ENCODE peak calls at places on chromosomes 5 and 9, in five cellular contexts. Y is HepG2, M is HEK293T, E is GM12878, U is H1. Z is an unnamed sample.
A peak's percentile ranks its signal among the peaks of the same experiment; 100 is the strongest.

GRCh38 chr9:1115370-1115769 is 65.2 kb downstream of the DMRT2 start:
- DNase-seq in Y (no peak), M (no peak), E (no peak), U (no peak), Z (no peak)

GRCh38 chr9:129139993-129140396 is 28.8 kb downstream of the PTPA start:
- DNase-seq in Y (peak; percentile 94), M (peak; percentile 85), E (peak; percentile 93), U (peak; percentile 93), Z (peak; percentile 98)

GRCh38 chr9:97904725-97905124 is 17.6 kb downstream of the TRMO start:
- DNase-seq in Y (no peak), M (no peak), E (no peak), U (no peak), Z (no peak)

GRCh38 chr5:54254482-54255198 is 55.7 kb downstream of the ARL15 start:
- DNase-seq in Y (peak; percentile 6), M (no peak), E (no peak), U (no peak), Z (no peak)

GRCh38 chr9:98361645-98362044 is 106.2 kb upstream of the TBC1D2 start:
- DNase-seq in Y (no peak), M (peak; percentile 3), E (no peak), U (no peak), Z (no peak)

GRCh38 chr5:69257577-69257976 is 22.9 kb downstream of the CDK7 start:
- DNase-seq in Y (no peak), M (no peak), E (no peak), U (no peak), Z (no peak)

GRCh38 chr9:129933215-129933614 is 98.0 kb downstream of the USP20 start:
- DNase-seq in Y (no peak), M (no peak), E (no peak), U (no peak), Z (no peak)

GRCh38 chr9:14314424-14314928 is 535 bp upstream of the NFIB start:
- DNase-seq in Y (peak; percentile 57), M (peak; percentile 33), E (no peak), U (no peak), Z (peak; percentile 68)

GRCh38 chr5:27377626-27378025 is 339.2 kb upstream of the CDH9 start:
- DNase-seq in Y (no peak), M (no peak), E (no peak), U (no peak), Z (no peak)

GRCh38 chr5:120017523-120017922 is 388.2 kb downstream of the FAM170A start:
- DNase-seq in Y (no peak), M (no peak), E (no peak), U (no peak), Z (no peak)

GRCh38 chr9:81893929-81894328 is 34.3 kb upstream of the SPATA31D4 start:
- DNase-seq in Y (no peak), M (no peak), E (no peak), U (no peak), Z (no peak)

GRCh38 chr9:109010676-109011655 is 2.3 kb downstream of the CTNNAL1 start:
- DNase-seq in Y (peak; percentile 60), M (no peak), E (no peak), U (no peak), Z (no peak)

GRCh38 chr9:116337015-116337414 is 183.4 kb downstream of the PAPPA start:
- DNase-seq in Y (no peak), M (no peak), E (no peak), U (peak; percentile 13), Z (no peak)

GRCh38 chr9:124122813-124123462 is 111.4 kb downstream of the LHX2 start:
- DNase-seq in Y (no peak), M (no peak), E (no peak), U (no peak), Z (no peak)

GRCh38 chr5:163917741-163918140 is 412.3 kb downstream of the MAT2B start:
- DNase-seq in Y (no peak), M (no peak), E (no peak), U (no peak), Z (no peak)

GRCh38 chr5:133316346-133317343 is 264.8 kb downstream of the HSPA4 start:
- DNase-seq in Y (peak; percentile 27), M (peak; percentile 50), E (no peak), U (peak; percentile 29), Z (no peak)

GRCh38 chr5:110054240-110054639 is 364.5 kb downstream of the MAN2A1 start:
- DNase-seq in Y (peak; percentile 9), M (peak; percentile 28), E (peak; percentile 12), U (no peak), Z (no peak)

GRCh38 chr9:17936365-17936764 is 357.5 kb downstream of the SH3GL2 start:
- DNase-seq in Y (no peak), M (no peak), E (no peak), U (no peak), Z (no peak)

GRCh38 chr9:27750571-27750970 is 177.3 kb upstream of the C9orf72 start:
- DNase-seq in Y (no peak), M (no peak), E (no peak), U (no peak), Z (no peak)

GRCh38 chr5:124263172-124263571 is 483.3 kb downstream of the ZNF608 start:
- DNase-seq in Y (no peak), M (no peak), E (no peak), U (no peak), Z (no peak)

GRCh38 chr9:37566716-37567115 is 9.5 kb downstream of the FBXO10 start:
- DNase-seq in Y (no peak), M (no peak), E (no peak), U (no peak), Z (no peak)

GRCh38 chr5:7242118-7242517 is 153.8 kb upstream of the ADCY2 start:
- DNase-seq in Y (no peak), M (no peak), E (no peak), U (no peak), Z (no peak)

GRCh38 chr5:140000332-140000731 is 42.8 kb downstream of the NRG2 start:
- DNase-seq in Y (no peak), M (no peak), E (no peak), U (no peak), Z (no peak)

DNA sequence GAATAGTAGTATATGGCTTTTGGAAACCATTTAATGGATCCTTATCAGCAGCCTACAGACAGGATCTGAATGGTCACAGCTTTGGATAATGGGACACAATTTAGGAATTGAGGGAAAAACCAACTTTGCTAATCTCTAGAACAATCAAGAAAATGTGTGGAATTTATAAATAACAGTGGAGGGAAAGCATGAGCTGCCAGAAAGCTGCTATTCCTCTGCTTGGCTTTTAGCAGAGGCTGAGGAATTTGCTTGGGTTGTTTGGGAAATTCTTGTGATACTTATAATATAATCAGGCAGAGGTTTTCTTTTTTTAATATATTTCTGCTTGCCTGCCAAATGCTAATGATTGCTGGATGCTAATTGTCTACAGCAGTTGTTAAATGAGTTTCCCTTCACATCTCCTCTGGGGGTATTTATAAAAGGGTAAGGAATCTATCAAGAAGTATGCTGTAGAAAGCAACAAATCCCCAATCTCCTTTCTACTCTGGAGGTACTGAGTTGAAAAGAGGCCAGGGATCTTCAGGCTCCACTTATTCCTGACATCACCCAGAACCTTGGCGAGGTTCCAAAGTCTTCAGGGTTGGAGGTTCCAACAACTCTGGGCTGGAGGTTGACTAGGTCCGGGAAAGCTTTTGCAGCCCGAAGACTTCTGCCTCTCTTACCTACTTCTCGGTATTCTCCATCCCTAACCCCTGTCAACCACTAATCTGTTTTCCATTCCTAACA is 60.3 kb upstream of the TMED7 start:
- DNase-seq in Y (no peak), M (peak; percentile 9), E (no peak), U (no peak), Z (no peak)
- TF ChIP-seq SUZ12 in Y (no peak), M (no peak), E (no peak), U (no peak), Z (no peak)

DNA sequence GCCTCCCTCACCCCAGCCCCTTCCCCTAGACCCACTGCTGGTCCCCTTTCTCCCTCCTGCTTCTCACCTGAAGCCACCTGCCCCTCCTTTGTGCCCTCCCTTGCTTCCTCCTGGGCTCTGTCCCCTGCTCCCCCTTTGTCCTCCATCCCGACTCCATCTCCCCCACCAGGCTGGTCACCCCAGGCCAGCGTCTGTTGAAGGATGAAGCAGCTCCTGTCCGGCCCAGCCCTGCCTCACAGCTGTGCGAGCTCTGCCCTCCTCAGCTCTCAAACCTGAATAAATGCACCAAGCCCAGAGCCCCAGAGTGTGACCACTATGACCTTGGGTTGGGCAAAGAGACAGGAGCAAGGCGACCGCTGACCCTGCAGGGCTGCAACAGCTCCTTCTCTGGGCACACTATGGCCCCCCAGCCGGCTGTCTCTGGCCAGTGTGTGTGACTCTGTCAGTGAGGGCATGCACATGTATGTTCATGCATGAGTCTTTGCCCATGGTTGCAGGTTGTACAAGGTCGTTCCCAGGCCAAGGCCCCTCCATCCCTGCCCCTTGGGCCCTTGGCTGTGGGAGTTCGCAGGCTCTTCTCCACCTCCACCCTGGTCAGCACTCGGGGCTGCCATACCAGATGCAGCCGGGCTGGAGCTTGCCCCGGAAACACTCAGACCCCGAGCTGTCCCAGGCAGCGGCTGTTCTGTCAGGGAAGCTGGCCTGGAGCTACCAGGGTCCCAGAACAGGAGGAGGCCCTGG is 3.3 kb downstream of the LCN12 start:
- DNase-seq in Y (no peak), M (no peak), E (no peak), U (no peak), Z (no peak)
- TF ChIP-seq SUZ12 in Y (no peak), M (no peak), E (no peak), U (no peak), Z (no peak)

GRCh38 chr9:87567566-87567965 is 69.9 kb downstream of the DAPK1 start:
- DNase-seq in Y (no peak), M (no peak), E (no peak), U (no peak), Z (no peak)
- TF ChIP-seq SUZ12 in Y (no peak), M (no peak), E (no peak), U (no peak), Z (no peak)

GRCh38 chr9:89177401-89178161 is 1.0 kb downstream of the SHC3 start:
- DNase-seq in Y (no peak), M (no peak), E (no peak), U (no peak), Z (no peak)
- TF ChIP-seq SUZ12 in Y (no peak), M (no peak), E (peak; percentile 62), U (peak; percentile 46), Z (peak; percentile 41)

GRCh38 chr5:137264573-137264972 is 234.6 kb downstream of the SPOCK1 start:
- DNase-seq in Y (no peak), M (no peak), E (no peak), U (no peak), Z (no peak)

GRCh38 chr5:137262818-137263217 is 236.3 kb downstream of the SPOCK1 start:
- DNase-seq in Y (no peak), M (no peak), E (no peak), U (no peak), Z (no peak)

GRCh38 chr5:137264041-137264440 is 235.1 kb downstream of the SPOCK1 start:
- DNase-seq in Y (no peak), M (no peak), E (no peak), U (no peak), Z (no peak)

GRCh38 chr5:137263319-137263718 is 235.8 kb downstream of the SPOCK1 start:
- DNase-seq in Y (no peak), M (no peak), E (no peak), U (no peak), Z (no peak)

GRCh38 chr5:137265457-137265856 is 233.7 kb downstream of the SPOCK1 start:
- DNase-seq in Y (no peak), M (no peak), E (no peak), U (no peak), Z (no peak)
- TF ChIP-seq SUZ12 in Y (no peak), M (no peak), E (no peak), U (no peak), Z (no peak)

DNA sequence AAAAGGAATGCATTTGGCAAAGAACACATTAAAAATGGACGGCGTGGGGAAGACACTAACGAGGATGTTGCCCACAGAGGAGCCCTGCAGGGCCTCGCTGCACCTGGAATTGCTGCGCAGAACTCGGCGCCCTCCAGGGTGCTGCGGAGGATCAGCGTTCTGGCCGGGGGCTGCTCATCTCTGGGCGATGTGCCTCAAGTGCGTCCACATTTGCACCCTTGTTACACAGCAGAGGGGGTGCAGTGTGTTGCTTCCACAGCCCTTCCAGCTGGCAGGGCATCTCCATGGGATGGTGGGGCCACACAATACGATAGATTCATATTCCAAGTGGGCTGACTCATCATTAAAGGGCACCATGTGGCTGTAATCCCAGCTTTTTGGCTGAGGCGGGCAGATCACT is 63.1 kb downstream of the AK8 start:
- DNase-seq in Y (no peak), M (no peak), E (no peak), U (no peak), Z (no peak)
- TF ChIP-seq SUZ12 in Y (no peak), M (no peak), E (no peak), U (no peak), Z (no peak)